ENCODE peak calls at places on chromosomes 12 and 14, in nine cellular contexts. D is heart right ventricle, H is heart left ventricle, Z is stomach, V is adrenal gland, W is A673, T is ovary, I is lower lobe of right lung, E is colonic mucosa. O is an unnamed sample. For H3K4me1 and H3K9me3, the result is how much of the 10 kb centered on the place peaks cover.

GRCh38 chr12:57715786-57716185 is 21.9 kb downstream of the OS9 start:
- DNase-seq in D (no peak), H (no peak), Z (no peak), V (no peak), W (no peak), T (no peak), I (no peak), E (no peak), O (no peak)

GRCh38 chr14:98925362-98926040 is 346.5 kb downstream of the BCL11B start:
- DNase-seq in D (no peak), H (no peak), Z (no peak), V (no peak), W (no peak), T (no peak), I (no peak), E (no peak), O (no peak)

GRCh38 chr14:99129998-99130397 is 142.0 kb downstream of the BCL11B start:
- DNase-seq in D (no peak), H (no peak), Z (no peak), V (no peak), W (no peak), T (no peak), I (no peak), E (no peak), O (no peak)

GRCh38 chr12:119911147-119911546 is 34.0 kb upstream of the CIT start:
- DNase-seq in D (no peak), H (no peak), Z (no peak), V (no peak), W (no peak), T (no peak), I (no peak), E (no peak), O (no peak)

GRCh38 chr12:94092516-94093241 is 55.7 kb upstream of the PLXNC1 start:
- DNase-seq in D (no peak), H (no peak), Z (no peak), V (no peak), W (no peak), T (peak), I (no peak), E (no peak), O (no peak)

GRCh38 chr12:88420460-88420859 is 159.8 kb downstream of the KITLG start:
- DNase-seq in D (no peak), H (no peak), Z (no peak), V (no peak), W (peak), T (no peak), I (no peak), E (no peak), O (no peak)

GRCh38 chr12:27667540-27667939 is 28.7 kb upstream of the REP15 start:
- DNase-seq in D (no peak), H (peak), Z (no peak), V (peak), W (no peak), T (no peak), I (no peak), E (no peak), O (no peak)

GRCh38 chr14:59777006-59777579 is 93.5 kb downstream of the RTN1 start:
- DNase-seq in D (no peak), H (no peak), Z (no peak), V (no peak), W (no peak), T (no peak), I (no peak), E (no peak), O (no peak)

GRCh38 chr12:82625523-82625922 is 61.2 kb upstream of the TMTC2 start:
- DNase-seq in D (no peak), H (no peak), Z (no peak), V (no peak), W (no peak), T (no peak), I (no peak), E (no peak), O (no peak)

GRCh38 chr12:52669426-52669825 is 10.8 kb downstream of the KRT1 start:
- DNase-seq in D (no peak), H (no peak), Z (no peak), V (no peak), W (no peak), T (no peak), I (no peak), E (no peak), O (no peak)

GRCh38 chr12:52670961-52671360 is 9.2 kb downstream of the KRT1 start:
- DNase-seq in D (no peak), H (no peak), Z (no peak), V (no peak), W (no peak), T (no peak), I (no peak), E (no peak), O (no peak)

GRCh38 chr12:52670506-52670905 is 9.7 kb downstream of the KRT1 start:
- DNase-seq in D (no peak), H (no peak), Z (no peak), V (no peak), W (no peak), T (no peak), I (no peak), E (no peak), O (no peak)

GRCh38 chr12:52667931-52668330 is 12.3 kb downstream of the KRT1 start:
- DNase-seq in D (no peak), H (no peak), Z (no peak), V (no peak), W (no peak), T (no peak), I (no peak), E (no peak), O (no peak)

GRCh38 chr12:52667509-52667908 is 12.7 kb downstream of the KRT1 start:
- DNase-seq in D (no peak), H (no peak), Z (no peak), V (no peak), W (peak), T (no peak), I (no peak), E (no peak), O (no peak)
- TF ChIP-seq CTCF in D (peak), H (peak), Z (no peak), V (no peak), W (peak), T (no peak), I (no peak), E (no peak), O (peak)

GRCh38 chr12:77861317-77861716 is 30.6 kb downstream of the NAV3 start:
- DNase-seq in D (no peak), H (no peak), Z (no peak), V (no peak), W (peak), T (no peak), I (no peak), E (no peak), O (no peak)
- H3K4me1 ChIP-seq in D (half or more), H (under half), Z (under half), V (under half), W (under half), T (under half), I (under half), E (under half), O (under half)

DNA sequence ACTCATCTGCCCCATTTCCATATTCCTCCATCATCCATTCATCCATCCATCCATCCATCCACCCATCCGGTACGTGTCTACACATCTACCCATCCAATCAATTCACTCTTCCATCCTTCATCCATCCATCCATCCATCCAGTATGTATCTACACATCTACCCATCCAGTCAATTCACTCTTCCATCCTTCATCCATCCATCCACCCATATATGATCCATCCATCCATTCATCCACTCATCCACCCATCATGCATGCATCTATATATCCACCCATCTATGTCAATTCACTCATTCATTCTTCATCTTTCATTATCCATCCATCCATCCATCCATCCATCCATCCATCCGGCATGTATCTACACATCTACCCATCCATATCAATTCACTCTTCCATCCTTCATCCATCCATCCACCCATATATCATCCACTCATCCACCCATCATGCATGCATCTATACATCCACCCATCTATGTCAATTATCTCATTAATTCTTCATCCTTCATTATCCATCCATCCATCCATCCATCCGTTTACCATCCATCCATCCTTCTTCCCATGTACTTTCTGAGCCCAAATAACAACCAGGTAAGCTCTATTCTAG is 108.6 kb upstream of the NOS1 start:
- DNase-seq in D (no peak), H (no peak), Z (no peak), V (no peak), W (no peak), T (no peak), I (no peak), E (no peak), O (no peak)
- H3K9me3 ChIP-seq in D (under half), H (under half), Z (under half), V (under half), W (under half), T (under half), I (under half), E (under half), O (under half)

GRCh38 chr12:14770495-14771313 is 32.6 kb downstream of the WBP11 start:
- DNase-seq in D (peak), H (peak), Z (peak), V (peak), W (peak), T (peak), I (peak), E (peak), O (peak)

GRCh38 chr12:14771651-14772137 is 31.6 kb downstream of the WBP11 start:
- DNase-seq in D (no peak), H (no peak), Z (no peak), V (no peak), W (peak), T (no peak), I (no peak), E (no peak), O (no peak)

GRCh38 chr12:14769462-14769836 is 33.8 kb downstream of the WBP11 start:
- DNase-seq in D (peak), H (peak), Z (peak), V (peak), W (no peak), T (peak), I (peak), E (peak), O (peak)

GRCh38 chr12:14768823-14769405 is 34.4 kb downstream of the WBP11 start:
- DNase-seq in D (no peak), H (no peak), Z (peak), V (peak), W (no peak), T (peak), I (no peak), E (peak), O (no peak)

DNA sequence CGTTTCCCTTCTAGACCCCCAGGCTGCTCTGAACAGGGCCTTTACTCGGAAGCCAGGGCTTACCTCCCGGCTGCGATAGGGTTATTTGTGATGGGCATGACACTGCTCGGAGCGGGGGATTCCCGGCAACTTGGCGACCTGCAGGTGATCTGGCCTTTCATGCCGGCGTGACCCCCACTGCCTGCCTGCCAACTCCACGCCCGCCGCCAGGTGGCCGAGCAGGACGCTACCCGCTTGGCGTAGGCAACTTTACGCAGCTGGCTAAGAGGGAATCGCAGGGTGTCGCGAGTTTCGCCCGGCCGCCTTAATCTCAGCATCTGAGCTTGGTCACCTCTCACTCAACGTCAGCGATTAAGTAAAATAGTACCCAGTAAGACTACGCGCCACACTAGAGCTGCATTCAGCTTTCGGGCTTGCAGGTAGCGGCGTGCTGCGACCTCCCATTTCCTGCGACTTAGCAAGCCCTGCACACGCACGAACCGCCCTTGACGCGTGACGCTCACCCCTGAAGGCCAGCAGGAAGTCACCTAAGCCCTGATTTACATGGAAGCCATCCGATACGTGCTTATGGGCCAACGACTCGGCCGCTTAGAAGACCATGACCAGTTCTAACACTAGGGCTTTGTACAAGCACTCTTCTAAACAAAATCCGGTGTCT is 33.3 kb downstream of the WBP11 start:
- DNase-seq in D (peak), H (peak), Z (peak), V (peak), W (peak), T (peak), I (peak), E (peak), O (peak)
- TF ChIP-seq CTCF in D (peak), H (peak), Z (no peak), V (peak), W (peak), T (peak), I (peak), E (peak), O (peak)

GRCh38 chr12:47752552-47752951 is 6.1 kb downstream of the RAPGEF3 start:
- DNase-seq in D (no peak), H (no peak), Z (no peak), V (no peak), W (no peak), T (no peak), I (no peak), E (no peak), O (no peak)
- H3K4me1 ChIP-seq in D (half or more), H (half or more), Z (under half), V (under half), W (under half), T (under half), I (half or more), E (under half), O (under half)

DNA sequence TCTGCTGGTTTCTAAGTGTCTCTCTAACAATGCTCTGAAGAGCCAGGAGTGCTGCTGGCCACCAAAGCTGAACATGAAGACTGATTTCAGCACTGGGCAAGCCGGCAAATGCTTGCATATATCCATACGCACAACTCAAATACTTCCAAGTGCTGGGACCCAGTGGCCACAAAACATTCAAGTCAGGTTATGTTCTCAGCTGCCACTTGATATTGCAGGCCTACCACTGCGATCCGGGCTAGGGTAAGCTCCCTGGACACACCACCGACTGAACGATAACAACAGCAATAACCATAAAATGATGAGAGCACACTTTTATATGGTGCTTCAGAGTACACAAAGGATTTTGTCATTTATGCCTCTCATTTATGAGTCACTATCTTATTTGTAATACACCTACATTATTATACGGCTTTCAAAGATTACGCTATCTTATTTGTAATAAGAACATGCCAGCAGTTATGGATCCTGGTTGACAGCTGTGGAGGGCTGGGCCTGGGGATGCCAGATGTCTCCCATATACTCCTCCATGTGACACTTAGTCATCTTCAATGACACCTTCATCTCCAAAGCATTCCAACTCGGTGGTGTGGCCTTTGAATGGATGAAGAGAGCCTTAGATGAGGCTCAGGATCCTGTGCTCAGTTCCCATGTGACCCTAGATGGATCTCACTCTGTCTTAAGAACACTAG is 35.5 kb downstream of the CRACR2A start:
- DNase-seq in D (no peak), H (no peak), Z (no peak), V (no peak), W (no peak), T (no peak), I (no peak), E (no peak), O (no peak)
- H3K9me3 ChIP-seq in D (under half), H (under half), Z (under half), V (under half), W (under half), T (under half), I (under half), E (under half), O (under half)

O was measured in upper lobe of right lung.